ENCODE peak calls at places on chromosome 2, in four cellular contexts. L is SK-N-SH, A is H1, T is GM12878. U is an unnamed sample.

GRCh38 chr2:44572196-44572900 is 210.6 kb downstream of the CAMKMT start:
- DNase-seq in L (no peak), A (no peak), T (no peak), U (no peak)

GRCh38 chr2:27281442-27281841 is 787 bp upstream of the TRIM54 start:
- DNase-seq in L (no peak), A (no peak), T (no peak), U (no peak)

GRCh38 chr2:10709290-10709939 is 12.0 kb upstream of the ATP6V1C2 start:
- DNase-seq in L (peak), A (peak), T (no peak), U (no peak)

GRCh38 chr2:146129231-146129630 is 1609.3 kb upstream of the ZEB2 start:
- DNase-seq in L (no peak), A (no peak), T (no peak), U (no peak)

GRCh38 chr2:170261566-170261965 is 83.6 kb downstream of the MYO3B start:
- DNase-seq in L (no peak), A (no peak), T (no peak), U (no peak)

GRCh38 chr2:231795525-231796327 is 9.5 kb downstream of the COPS7B start:
- DNase-seq in L (peak), A (no peak), T (no peak), U (no peak)

GRCh38 chr2:88036162-88036561 is 19.4 kb downstream of the KRCC1 start:
- DNase-seq in L (no peak), A (no peak), T (no peak), U (no peak)

GRCh38 chr2:17375262-17375661 is 143.0 kb downstream of the RAD51AP2 start:
- DNase-seq in L (no peak), A (no peak), T (no peak), U (no peak)

GRCh38 chr2:189222440-189222839 is 42.9 kb upstream of the COL5A2 start:
- DNase-seq in L (no peak), A (no peak), T (no peak), U (no peak)

GRCh38 chr2:233129351-233129978 is 69.3 kb downstream of the INPP5D start:
- DNase-seq in L (peak), A (peak), T (no peak), U (peak)

GRCh38 chr2:150156415-150156814 is 331.1 kb downstream of the RND3 start:
- DNase-seq in L (no peak), A (no peak), T (no peak), U (no peak)

GRCh38 chr2:128395640-128396499 is 77.2 kb upstream of the HS6ST1 start:
- DNase-seq in L (peak), A (no peak), T (no peak), U (no peak)

DNA sequence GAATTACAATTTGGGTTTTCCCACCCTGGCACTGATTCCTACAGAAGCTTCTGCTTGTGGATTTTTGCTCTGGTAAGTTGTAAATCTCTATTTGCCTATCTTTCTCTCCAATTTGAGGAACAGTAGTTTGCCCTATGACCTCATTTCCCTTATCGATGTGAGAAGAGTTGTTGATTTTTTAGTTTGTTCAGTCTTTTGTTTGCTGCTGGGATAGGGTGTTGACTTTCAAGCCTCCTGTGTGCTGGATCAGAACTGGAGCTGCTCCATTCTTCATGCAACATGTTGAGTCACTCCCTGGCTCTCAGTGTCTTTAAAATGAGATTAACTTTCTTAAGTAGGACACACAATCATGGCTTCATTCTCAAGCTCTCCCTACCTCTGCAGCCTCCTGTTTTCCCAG is 501.1 kb downstream of the RNF144A start:
- DNase-seq in L (no peak), A (no peak), T (no peak), U (no peak)
- TF ChIP-seq NRF1 in L (no peak), A (no peak), T (no peak), U (no peak)

DNA sequence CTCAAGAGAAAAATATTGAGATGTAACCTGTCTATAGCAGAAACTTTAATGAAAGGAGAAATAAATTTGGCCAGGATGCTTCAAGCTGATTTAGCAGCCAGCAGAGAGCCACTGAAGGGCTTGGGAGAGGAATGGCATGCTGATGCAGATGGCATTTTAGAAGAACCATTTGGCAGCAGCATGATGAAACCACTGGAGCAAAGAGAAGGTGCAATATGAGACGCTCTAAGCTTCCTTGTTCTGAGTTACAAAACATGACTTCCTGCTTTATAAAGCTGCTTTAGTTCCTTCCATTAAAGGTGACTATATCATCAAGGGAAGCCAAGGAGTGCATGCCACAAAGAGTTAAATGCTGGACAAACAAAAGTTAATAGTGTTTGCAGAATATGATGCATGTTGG is 189.7 kb downstream of the PID1 start:
- DNase-seq in L (no peak), A (no peak), T (no peak), U (no peak)
- TF ChIP-seq NRF1 in L (no peak), A (no peak), T (no peak), U (no peak)

DNA sequence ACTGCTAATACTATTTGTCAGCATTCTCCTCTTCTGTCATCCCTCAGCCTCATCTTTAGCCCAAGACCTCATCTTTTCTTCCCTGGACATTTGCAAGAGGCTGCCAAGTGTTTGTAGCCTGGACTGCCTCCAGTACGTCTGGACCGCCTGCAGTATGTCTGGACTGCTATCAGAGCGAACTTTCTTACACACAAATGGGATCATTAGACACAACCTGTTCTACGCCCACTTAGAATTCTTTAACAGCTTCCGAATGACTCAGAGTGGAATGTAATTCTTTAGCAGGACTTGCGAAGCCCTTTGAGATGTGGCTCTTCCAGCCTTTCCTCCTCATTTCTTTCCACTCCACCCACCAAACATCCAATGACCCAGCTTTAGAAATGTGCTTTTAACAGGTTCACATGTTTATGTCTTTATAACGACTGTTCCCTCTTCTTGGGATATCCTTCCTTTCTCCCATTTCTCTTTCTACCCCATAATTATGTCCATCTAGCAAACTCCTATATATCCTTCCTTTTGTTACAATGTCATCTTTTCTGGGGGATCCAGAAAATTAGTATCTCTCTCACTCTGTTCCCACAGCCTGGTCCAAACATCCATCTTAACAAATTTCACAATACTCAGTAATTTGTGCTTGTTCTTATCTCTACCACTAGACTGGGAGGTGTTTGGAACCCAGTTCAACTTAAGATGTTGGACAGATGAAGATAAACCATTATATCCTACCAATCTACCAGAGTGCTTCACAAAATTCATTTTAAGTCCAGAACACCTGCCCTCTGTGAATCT is 171.3 kb upstream of the PGAP1 start:
- DNase-seq in L (no peak), A (no peak), T (no peak), U (no peak)
- TF ChIP-seq NRF1 in L (no peak), A (no peak), T (no peak), U (no peak)

GRCh38 chr2:121816797-121817196 is 61.3 kb downstream of the TSN start:
- DNase-seq in L (no peak), A (no peak), T (no peak), U (no peak)

GRCh38 chr2:121821476-121822158 is 66.2 kb downstream of the TSN start:
- DNase-seq in L (no peak), A (no peak), T (no peak), U (no peak)

GRCh38 chr2:121824264-121824663 is 68.8 kb downstream of the TSN start:
- DNase-seq in L (no peak), A (no peak), T (no peak), U (no peak)

GRCh38 chr2:121818546-121818945 is 63.1 kb downstream of the TSN start:
- DNase-seq in L (no peak), A (no peak), T (no peak), U (no peak)

GRCh38 chr2:121819846-121820245 is 64.4 kb downstream of the TSN start:
- DNase-seq in L (no peak), A (no peak), T (no peak), U (no peak)
- TF ChIP-seq NRF1 in L (no peak), A (no peak), T (no peak), U (no peak)

DNA sequence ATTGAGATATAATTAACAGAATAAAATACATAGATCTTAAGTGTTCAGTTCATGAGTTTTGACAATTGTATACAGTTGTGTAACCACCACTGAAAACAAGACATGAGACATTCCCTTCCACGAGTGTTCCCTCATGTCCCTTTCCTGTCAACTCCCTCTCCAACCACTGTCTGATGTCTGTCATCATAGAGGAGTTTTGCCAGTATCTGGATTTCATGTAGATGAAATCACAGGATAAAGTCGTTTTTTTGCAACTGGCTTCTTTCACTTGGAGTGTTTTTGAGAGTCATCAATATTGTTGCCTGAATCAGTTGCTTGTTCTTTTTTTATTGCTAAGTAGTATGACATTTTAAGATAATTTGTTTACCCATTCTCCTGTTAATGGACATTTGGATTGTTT is 52.7 kb downstream of the RBMS1 start:
- DNase-seq in L (peak), A (no peak), T (no peak), U (no peak)
- TF ChIP-seq NRF1 in L (no peak), A (no peak), T (no peak), U (no peak)

DNA sequence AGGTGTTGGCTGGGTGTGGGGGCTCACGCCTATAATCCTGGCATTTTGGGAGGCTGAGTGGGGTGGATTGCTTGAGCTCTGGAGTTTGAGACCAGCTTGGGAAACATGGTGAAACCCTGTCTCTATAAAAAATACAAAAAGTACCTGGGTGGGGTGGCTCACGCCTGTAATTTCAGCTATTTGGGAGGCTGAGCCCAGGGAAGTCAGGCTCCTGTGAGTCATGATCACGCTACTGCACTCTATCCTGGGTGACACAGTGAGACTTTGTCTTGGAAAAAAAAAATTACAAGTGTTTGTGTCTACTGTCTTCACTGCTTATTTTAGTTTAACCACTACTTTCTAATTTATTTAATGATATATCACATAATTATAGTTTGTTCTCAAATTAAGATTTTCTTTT is 62.7 kb upstream of the DOCK10 start:
- DNase-seq in L (no peak), A (no peak), T (no peak), U (no peak)
- TF ChIP-seq NRF1 in L (no peak), A (no peak), T (no peak), U (no peak)

GRCh38 chr2:178482437-178482836 is 2.2 kb downstream of the PLEKHA3 start:
- DNase-seq in L (no peak), A (no peak), T (peak), U (no peak)
- TF ChIP-seq NRF1 in L (no peak), A (no peak), T (no peak), U (no peak)

U was measured in K562.